ENCODE peak calls at places on chromosomes 6 and 20, in six cellular contexts. G, E, O, Z, Q and U are unnamed samples.

GRCh38 chr6:68226460-68226859 is 408.6 kb upstream of the ADGRB3 start:
- DNase-seq in Z (no peak), O (peak), Q (peak), G (no peak), E (no peak), U (no peak)

GRCh38 chr20:34680586-34680985 is 3.7 kb upstream of the PIGU start:
- DNase-seq in Z (no peak), O (no peak), G (no peak), Q (no peak), E (no peak), U (no peak)

GRCh38 chr6:81814365-81815109 is 62.1 kb upstream of the TENT5A start:
- DNase-seq in Z (no peak), Q (no peak), O (no peak), G (no peak), E (no peak), U (no peak)

GRCh38 chr6:4451101-4451500 is 315.7 kb upstream of the ECI2 start:
- DNase-seq in O (no peak), E (no peak), Q (no peak), Z (no peak), G (no peak), U (no peak)

GRCh38 chr6:155011997-155012396 is 16.9 kb downstream of the TIAM2 start:
- DNase-seq in E (no peak), Z (no peak), O (no peak), G (no peak), Q (no peak), U (no peak)

GRCh38 chr6:168145747-168146596 is 67.0 kb upstream of the FRMD1 start:
- DNase-seq in Z (no peak), G (no peak), Q (no peak), O (no peak), E (no peak), U (no peak)

GRCh38 chr20:4375881-4376280 is 345.8 kb upstream of the PRND start:
- DNase-seq in Q (no peak), Z (peak), O (no peak), G (no peak), E (no peak), U (no peak)

GRCh38 chr6:100137759-100138158 is 143.7 kb upstream of the MCHR2 start:
- DNase-seq in G (no peak), O (no peak), E (no peak), Z (no peak), Q (no peak), U (no peak)

GRCh38 chr6:16736856-16737255 is 24.4 kb downstream of the ATXN1 start:
- DNase-seq in Z (no peak), G (no peak), E (no peak), O (no peak), Q (no peak), U (no peak)

GRCh38 chr6:46484081-46484820 is 7.0 kb downstream of the RCAN2 start:
- DNase-seq in Q (peak), O (no peak), E (no peak), G (no peak), Z (no peak), U (no peak)

GRCh38 chr6:11224252-11224965 is 8.1 kb downstream of the NEDD9 start:
- DNase-seq in E (no peak), Z (no peak), Q (no peak), O (no peak), G (peak), U (peak)

GRCh38 chr6:41291717-41292116 is 5.2 kb upstream of the TREM1 start:
- DNase-seq in G (no peak), E (no peak), O (no peak), Z (no peak), Q (no peak), U (no peak)

GRCh38 chr6:116280161-116280959 is 630 bp upstream of the TSPYL1 start:
- DNase-seq in O (no peak), E (no peak), G (no peak), Z (no peak), Q (no peak), U (no peak)

GRCh38 chr6:3965071-3965718 is 113.7 kb downstream of the FAM217A start:
- DNase-seq in Z (no peak), Q (no peak), E (no peak), O (no peak), G (no peak), U (no peak)

GRCh38 chr6:29627762-29628418 is 5.1 kb downstream of the GABBR1 start:
- DNase-seq in Q (peak), O (peak), E (peak), Z (no peak), G (no peak), U (no peak)

GRCh38 chr20:11995750-11996567 is 78.3 kb downstream of the BTBD3 start:
- DNase-seq in E (no peak), Q (no peak), O (no peak), Z (no peak), G (no peak), U (no peak)

GRCh38 chr6:27293436-27294152 is 18.5 kb downstream of the POM121L2 start:
- DNase-seq in O (no peak), Q (peak), G (no peak), E (no peak), Z (no peak), U (no peak)

GRCh38 chr20:3158968-3159431 is 665 bp downstream of the FASTKD5 start:
- DNase-seq in O (no peak), G (no peak), Z (no peak), E (no peak), Q (peak), U (no peak)

GRCh38 chr20:63498950-63499332 is at the start of gene EEF1A2:
- DNase-seq in Q (peak), Z (no peak), O (peak), E (peak), G (peak), U (no peak)

GRCh38 chr6:141866731-141867502 is 265.8 kb upstream of the GJE1 start:
- DNase-seq in Z (no peak), G (no peak), E (no peak), Q (no peak), O (no peak), U (no peak)

GRCh38 chr6:27250277-27250954 is 2.9 kb downstream of the PRSS16 start:
- DNase-seq in G (no peak), Z (no peak), O (no peak), Q (no peak), E (no peak), U (no peak)

GRCh38 chr6:34934516-34934915 is 45.5 kb downstream of the ANKS1A start:
- DNase-seq in O (no peak), G (no peak), E (peak), Q (peak), Z (peak), U (no peak)

GRCh38 chr20:48832423-48832735 is 4.6 kb upstream of the PREX1 start:
- DNase-seq in Z (no peak), G (no peak), O (no peak), Q (no peak), E (no peak), U (no peak)

GRCh38 chr20:58514321-58515239 is 619 bp downstream of the APCDD1L start:
- DNase-seq in G (no peak), Q (peak), E (no peak), O (no peak), Z (no peak), U (no peak)

GRCh38 chr6:124119591-124119990 is 315.9 kb downstream of the NKAIN2 start:
- DNase-seq in G (no peak), E (no peak), Q (peak), Z (no peak), O (peak), U (no peak)

GRCh38 chr6:44113396-44113795 is 13.9 kb downstream of the MRPL14 start:
- DNase-seq in E (no peak), Z (no peak), O (no peak), G (no peak), Q (no peak), U (no peak)

GRCh38 chr6:122033564-122034181 is 365.8 kb upstream of the HSF2 start:
- DNase-seq in G (no peak), Z (no peak), O (peak), E (no peak), Q (peak), U (no peak)

GRCh38 chr6:138493413-138493812 is 5.9 kb downstream of the NHSL1 start:
- DNase-seq in E (no peak), Q (peak), Z (no peak), G (no peak), O (no peak), U (no peak)

GRCh38 chr6:162099685-162100084 is 627.9 kb downstream of the PRKN start:
- DNase-seq in E (no peak), G (peak), O (no peak), Z (peak), Q (no peak), U (no peak)

GRCh38 chr6:168099201-168100010 is 20.4 kb upstream of the FRMD1 start:
- DNase-seq in O (no peak), Q (peak), Z (no peak), E (no peak), G (no peak), U (no peak)

GRCh38 chr20:58651823-58652605 is 931 bp downstream of the STX16 start:
- DNase-seq in Z (no peak), Q (peak), E (peak), O (no peak), G (peak), U (peak)